ENCODE peak calls at places on chromosome 19, in eight cellular contexts. Q is upper lobe of left lung, M is Panc1, X is GM23338, N is GM12878, T is K562, W is HepG2, Y is HCT116. H is an unnamed sample. For H3K4me1, the result is how much of the 10 kb centered on the place peaks cover.

GRCh38 chr19:18848860-18849661 is 17.3 kb downstream of the UPF1 start:
- ATAC-seq in Q (peak), X (no peak), T (no peak), M (no peak), N (peak), Y (no peak), W (no peak), H (peak)

GRCh38 chr19:9406798-9407352 is 28.5 kb downstream of the ZNF266 start:
- ATAC-seq in N (no peak), T (peak), Q (peak), M (no peak), W (no peak), Y (no peak), X (peak), H (peak)

GRCh38 chr19:15374796-15375440 is 4.7 kb downstream of the AKAP8 start:
- ATAC-seq in T (no peak), N (no peak), Q (no peak), X (no peak), M (no peak), W (no peak), Y (no peak), H (no peak)

GRCh38 chr19:3365447-3366103 is 808 bp upstream of the NFIC start:
- ATAC-seq in X (no peak), Y (peak), N (peak), M (peak), T (peak), Q (peak), W (no peak), H (peak)

GRCh38 chr19:18373892-18374629 is 11.9 kb upstream of the GDF15 start:
- ATAC-seq in W (peak), N (peak), X (peak), T (peak), M (peak), Q (peak), Y (peak), H (peak)

GRCh38 chr19:13975870-13976269 is 23.6 kb downstream of the DCAF15 start:
- ATAC-seq in M (no peak), X (no peak), N (no peak), Q (no peak), W (no peak), T (no peak), Y (no peak), H (no peak)

GRCh38 chr19:11361771-11362731 is 6.8 kb downstream of the PLPPR2 start:
- ATAC-seq in M (peak), Y (peak), Q (no peak), X (peak), W (no peak), T (peak), N (no peak), H (no peak)

GRCh38 chr19:50475736-50476223 is 527 bp upstream of the EMC10 start:
- ATAC-seq in Y (no peak), X (no peak), M (no peak), T (no peak), Q (no peak), W (no peak), N (no peak), H (no peak)

GRCh38 chr19:37914908-37915307 is 7.9 kb downstream of the SIPA1L3 start:
- ATAC-seq in N (peak), Q (no peak), M (no peak), X (no peak), T (no peak), W (no peak), Y (no peak), H (no peak)

GRCh38 chr19:15323496-15324235 is 8.7 kb downstream of the BRD4 start:
- ATAC-seq in M (peak), N (peak), W (peak), Y (no peak), X (peak), Q (peak), T (peak), H (peak)

GRCh38 chr19:50383307-50383851 is 768 bp upstream of the POLD1 start:
- ATAC-seq in X (peak), T (peak), Y (peak), M (peak), Q (no peak), W (no peak), N (peak), H (no peak)

GRCh38 chr19:19445288-19445687 is 39.8 kb downstream of the GATAD2A start:
- ATAC-seq in X (no peak), T (no peak), W (no peak), Q (no peak), Y (no peak), M (no peak), N (no peak), H (no peak)

GRCh38 chr19:50465000-50465399 is 11.3 kb upstream of the EMC10 start:
- ATAC-seq in Q (no peak), N (no peak), T (no peak), X (no peak), M (no peak), W (peak), Y (no peak), H (no peak)

GRCh38 chr19:5951338-5951861 is 26.5 kb downstream of the RANBP3 start:
- ATAC-seq in W (no peak), X (peak), N (peak), T (no peak), Y (no peak), Q (no peak), M (no peak), H (no peak)

GRCh38 chr19:2629491-2630351 is 72.8 kb downstream of the GNG7 start:
- ATAC-seq in Q (peak), T (no peak), X (no peak), W (peak), M (no peak), N (no peak), Y (no peak), H (no peak)

GRCh38 chr19:35890113-35890650 is 10.2 kb downstream of the NFKBID start:
- ATAC-seq in Q (no peak), X (no peak), N (no peak), W (no peak), T (no peak), Y (peak), M (peak), H (no peak)

GRCh38 chr19:32342695-32343094 is 2.7 kb upstream of the ZNF507 start:
- ATAC-seq in Q (no peak), X (no peak), W (no peak), T (no peak), Y (no peak), N (no peak), M (no peak), H (no peak)

GRCh38 chr19:22807061-22807835 is 23.3 kb upstream of the ZNF99 start:
- ATAC-seq in X (no peak), Q (peak), Y (no peak), W (no peak), N (no peak), M (no peak), T (no peak), H (no peak)

GRCh38 chr19:35783469-35784400 is 8.4 kb downstream of the ARHGAP33 start:
- ATAC-seq in M (no peak), Y (no peak), X (peak), T (peak), Q (no peak), N (peak), W (peak), H (no peak)

GRCh38 chr19:21699197-21699596 is 68.2 kb downstream of the ZNF100 start:
- ATAC-seq in X (peak), Y (no peak), M (no peak), T (no peak), W (no peak), Q (no peak), N (no peak), H (no peak)

GRCh38 chr19:45507864-45508680 is 793 bp downstream of the VASP start:
- ATAC-seq in Y (peak), X (peak), M (peak), W (no peak), T (peak), N (peak), Q (no peak), H (no peak)

GRCh38 chr19:11693505-11694499 is 44.9 kb downstream of the ZNF823 start:
- ATAC-seq in M (peak), Q (peak), Y (peak), N (no peak), W (peak), X (peak), T (peak), H (no peak)

GRCh38 chr19:21483589-21484170 is 21.7 kb upstream of the ZNF429 start:
- ATAC-seq in N (no peak), Q (peak), X (peak), Y (no peak), T (peak), W (peak), M (peak), H (peak)

GRCh38 chr19:47781590-47782318 is 3.3 kb downstream of the SELENOW start:
- ATAC-seq in T (no peak), Y (no peak), M (no peak), X (no peak), W (no peak), N (no peak), Q (no peak), H (peak)

GRCh38 chr19:50001775-50002174 is 23.4 kb downstream of the VRK3 start:
- ATAC-seq in Q (no peak), Y (no peak), W (no peak), T (no peak), X (no peak), N (no peak), M (no peak), H (no peak)

GRCh38 chr19:45809643-45810159 is 5.4 kb downstream of the RSPH6A start:
- ATAC-seq in N (peak), Y (no peak), T (peak), X (peak), M (no peak), W (peak), Q (no peak), H (no peak)

GRCh38 chr19:19823916-19824315 is 2.4 kb upstream of the ZNF506 start:
- ATAC-seq in T (no peak), W (no peak), N (peak), Q (no peak), X (no peak), Y (no peak), M (no peak), H (no peak)

DNA sequence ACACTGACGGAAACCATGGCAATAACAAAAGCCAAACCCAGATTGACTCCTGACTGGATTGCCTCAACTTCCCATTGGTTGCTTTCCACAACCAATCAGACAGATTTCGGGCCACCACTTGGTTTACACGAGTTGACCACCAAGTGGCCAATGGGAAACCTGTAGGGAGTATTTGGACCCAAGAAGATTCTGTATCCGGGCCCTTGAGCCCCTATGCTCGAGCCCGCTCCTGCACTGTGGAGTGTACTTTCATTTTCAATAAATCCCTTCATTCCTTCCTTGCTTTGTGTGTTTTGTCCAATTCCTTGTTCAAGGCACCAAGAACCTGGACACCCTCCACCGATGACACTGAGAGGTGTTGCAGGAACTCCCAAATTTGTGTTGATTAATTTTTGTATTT is 24.1 kb upstream of the URI1 start:
- ATAC-seq in Q (no peak), X (no peak), N (no peak), Y (no peak), T (peak), M (no peak), W (no peak), H (no peak)
- TF ChIP-seq POLR2AphosphoS5 in Q (no peak), X (no peak), N (no peak), Y (no peak), T (no peak), M (no peak), W (no peak), H (no peak)

GRCh38 chr19:54162241-54162805 is 2.8 kb upstream of the LENG1 start:
- ATAC-seq in M (peak), Q (peak), T (peak), N (peak), W (no peak), X (peak), Y (peak), H (peak)
- H3K27ac ChIP-seq in M (peak), Q (peak), T (peak), N (no peak), W (no peak), X (no peak), Y (peak), H (no peak)

DNA sequence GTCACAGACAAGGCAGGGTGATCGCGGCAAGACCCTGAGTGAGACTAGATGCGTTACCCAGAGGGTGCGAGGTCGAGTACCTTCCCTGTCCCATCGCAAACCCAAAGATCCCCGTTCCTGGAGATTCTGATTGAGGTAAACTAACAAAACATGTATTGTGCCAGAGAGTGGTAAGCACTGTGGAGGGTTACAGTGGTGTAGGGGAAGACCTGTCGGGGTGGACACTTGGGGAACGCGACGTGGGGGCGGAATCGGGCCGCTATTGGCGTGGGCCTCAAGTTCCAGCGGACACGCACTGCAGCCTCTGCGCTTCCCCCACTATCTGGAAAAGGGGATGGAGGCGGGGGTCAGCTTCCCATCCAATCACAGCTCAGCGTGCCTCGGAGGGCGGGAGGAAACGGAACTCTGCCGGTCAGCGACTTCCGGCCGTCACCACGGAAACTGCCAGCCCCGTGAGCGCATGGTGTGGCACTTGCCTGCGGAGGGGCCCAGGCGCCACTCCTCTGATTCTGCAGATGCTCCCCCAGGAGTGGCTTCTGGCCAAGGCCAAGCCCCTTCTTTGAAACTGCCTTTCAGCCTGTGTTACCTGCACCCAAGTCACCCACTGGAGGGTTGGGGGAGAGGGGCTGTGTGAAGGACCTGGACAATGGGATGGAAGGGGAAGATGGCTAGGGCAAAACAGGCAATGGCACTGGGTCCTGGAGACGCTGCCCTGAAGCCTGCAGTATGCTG is 1.0 kb upstream of the UBE2M start:
- ATAC-seq in W (peak), X (peak), Q (peak), Y (peak), T (peak), N (peak), M (peak), H (peak)
- H3K4me1 ChIP-seq in W (under half), X (under half), Q (half or more), Y (under half), T (half or more), N (under half), M (under half), H (half or more)

GRCh38 chr19:34364462-34364829 is 550 bp upstream of the GPI start:
- ATAC-seq in N (no peak), Q (no peak), X (no peak), Y (no peak), M (no peak), W (no peak), T (no peak), H (no peak)

GRCh38 chr19:34363094-34363493 is 1.9 kb upstream of the GPI start:
- ATAC-seq in Q (no peak), Y (no peak), M (no peak), T (no peak), X (peak), W (peak), N (no peak), H (no peak)

GRCh38 chr19:34365463-34366401 is 736 bp downstream of the GPI start:
- ATAC-seq in W (peak), Q (peak), T (peak), N (peak), Y (peak), M (peak), X (peak), H (peak)

GRCh38 chr19:34363930-34364329 is 1.1 kb upstream of the GPI start:
- ATAC-seq in T (no peak), X (no peak), Y (no peak), N (no peak), Q (no peak), M (no peak), W (no peak), H (no peak)

GRCh38 chr19:34364830-34365462 is at the start of gene GPI:
- ATAC-seq in W (peak), N (peak), M (peak), T (peak), X (peak), Q (peak), Y (peak), H (peak)
- TF ChIP-seq POLR2AphosphoS5 in W (peak), N (peak), M (peak), T (peak), X (peak), Q (peak), Y (peak), H (peak)

GRCh38 chr19:48989701-48990291 is 3.3 kb downstream of the GYS1 start:
- ATAC-seq in N (no peak), Y (no peak), M (no peak), Q (no peak), X (no peak), T (no peak), W (no peak), H (no peak)

GRCh38 chr19:48986211-48986610 is 6.9 kb downstream of the GYS1 start:
- ATAC-seq in M (no peak), W (no peak), Q (no peak), T (no peak), N (no peak), Y (no peak), X (no peak), H (no peak)

GRCh38 chr19:48988860-48989259 is 4.2 kb downstream of the GYS1 start:
- ATAC-seq in M (no peak), Y (no peak), Q (no peak), N (no peak), T (no peak), X (no peak), W (no peak), H (no peak)

GRCh38 chr19:48987323-48987722 is 5.8 kb downstream of the GYS1 start:
- ATAC-seq in X (no peak), Y (peak), W (no peak), Q (no peak), M (no peak), T (peak), N (no peak), H (no peak)

GRCh38 chr19:48988286-48988685 is 4.8 kb downstream of the GYS1 start:
- ATAC-seq in W (no peak), Y (no peak), X (no peak), T (no peak), N (no peak), M (no peak), Q (no peak), H (no peak)
- H3K27ac ChIP-seq in W (no peak), Y (no peak), X (no peak), T (no peak), N (no peak), M (no peak), Q (no peak), H (no peak)

DNA sequence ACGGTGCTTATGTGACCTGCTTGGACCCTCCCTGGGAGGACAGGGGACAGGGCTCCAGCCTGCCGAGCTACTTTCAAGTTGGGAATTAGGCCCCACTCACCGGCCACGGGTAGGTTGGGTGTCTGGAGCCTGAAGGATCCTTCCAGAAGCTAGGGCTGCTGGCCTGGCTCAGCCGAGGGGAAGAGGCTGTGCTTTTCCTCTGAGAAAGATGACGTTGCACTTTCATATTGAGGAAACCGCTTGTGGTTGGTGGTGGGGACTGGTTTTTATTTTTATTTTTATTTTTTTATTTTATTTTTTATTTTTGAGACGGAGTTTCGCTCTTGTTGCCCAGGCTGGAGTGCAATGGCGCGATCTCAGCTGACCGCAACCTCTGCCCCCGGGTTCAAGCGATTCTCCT is at the start of gene TMEM150B:
- ATAC-seq in T (peak), N (no peak), M (no peak), Y (no peak), X (no peak), Q (peak), W (no peak), H (no peak)
- H3K4me1 ChIP-seq in T (under half), N (under half), M (under half), Y (under half), X (under half), Q (under half), W (half or more), H (under half)

GRCh38 chr19:52542984-52543664 is 15.7 kb downstream of the ZNF808 start:
- ATAC-seq in X (no peak), Q (no peak), N (peak), Y (no peak), M (no peak), W (no peak), T (no peak), H (no peak)
- TF ChIP-seq POLR2AphosphoS5 in X (no peak), Q (no peak), N (no peak), Y (no peak), M (no peak), W (no peak), T (no peak), H (no peak)

GRCh38 chr19:8363803-8364771 is at the start of gene ANGPTL4:
- ATAC-seq in M (peak), W (peak), X (peak), T (peak), Y (peak), Q (peak), N (peak), H (peak)

GRCh38 chr19:8366121-8366581 is 2.2 kb downstream of the ANGPTL4 start:
- ATAC-seq in X (no peak), T (peak), W (no peak), Y (no peak), N (no peak), Q (no peak), M (no peak), H (no peak)

GRCh38 chr19:8358948-8359347 is 5.0 kb upstream of the ANGPTL4 start:
- ATAC-seq in W (no peak), M (no peak), N (no peak), X (no peak), Q (no peak), Y (no peak), T (no peak), H (no peak)

GRCh38 chr19:8360196-8360595 is 3.8 kb upstream of the ANGPTL4 start:
- ATAC-seq in Y (no peak), Q (no peak), N (no peak), M (no peak), T (no peak), X (no peak), W (no peak), H (no peak)

DNA sequence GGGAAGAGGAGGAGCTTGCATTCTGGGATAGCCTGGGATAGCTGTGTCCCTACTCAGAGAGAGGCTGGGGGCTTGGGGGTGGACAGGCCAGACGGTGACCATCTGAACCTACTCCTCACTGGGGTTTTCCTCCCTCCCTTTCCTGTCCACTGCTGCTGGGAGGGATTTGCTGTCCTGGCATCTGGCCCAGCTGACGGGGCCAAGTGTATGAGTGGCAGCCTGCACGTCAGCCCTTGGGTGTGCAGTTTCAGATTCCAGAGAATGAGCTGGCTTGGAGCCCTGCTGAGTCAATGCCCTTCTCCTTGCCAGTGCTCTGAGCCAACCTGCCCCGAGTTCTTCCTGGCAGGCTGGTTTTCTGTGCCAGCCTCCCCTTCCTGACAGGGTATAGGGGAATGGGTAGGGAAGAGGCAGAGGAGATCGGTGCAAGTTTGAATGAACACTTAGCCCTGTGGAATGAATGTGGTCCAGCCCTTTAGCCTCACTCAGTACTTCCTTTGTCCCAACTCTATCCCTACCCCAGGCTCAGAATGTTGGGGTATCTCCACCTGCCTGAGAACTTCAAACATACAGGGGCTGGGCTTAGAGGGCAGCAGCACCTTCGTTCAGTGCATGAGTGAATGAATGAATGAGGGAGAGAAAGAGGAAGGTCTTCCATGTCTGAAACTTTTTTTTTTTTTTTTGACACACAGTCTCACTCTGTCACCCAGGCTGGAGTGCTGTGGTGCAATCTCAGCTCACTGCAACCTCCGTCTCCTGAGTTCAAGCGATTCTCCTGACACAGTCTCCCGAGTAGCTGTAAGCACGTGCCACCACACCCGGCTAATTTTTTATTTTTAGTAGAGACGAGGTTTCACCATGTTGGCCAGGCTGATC is 1.8 kb upstream of the ANGPTL4 start:
- ATAC-seq in W (peak), X (no peak), M (peak), Q (peak), N (no peak), T (no peak), Y (peak), H (peak)
- H3K27ac ChIP-seq in W (peak), X (no peak), M (peak), Q (peak), N (no peak), T (no peak), Y (peak), H (peak)

H was measured in gastroesophageal sphincter.